ENCODE peak calls at places on chromosomes 7 and 10, in six cellular contexts. E, C, Y, O, Q and H are unnamed samples.

GRCh38 chr10:33073641-33074410 is 115.8 kb upstream of the ITGB1 start:
- DNase-seq in E (no peak), C (no peak), Y (no peak), O (no peak), Q (peak), H (no peak)

GRCh38 chr10:71080381-71081228 is 131.8 kb upstream of the UNC5B start:
- DNase-seq in E (no peak), C (no peak), Y (peak), O (no peak), Q (no peak), H (no peak)

GRCh38 chr7:131919920-131920709 is 363.7 kb upstream of the PODXL start:
- DNase-seq in E (no peak), C (no peak), Y (no peak), O (no peak), Q (no peak), H (no peak)

GRCh38 chr7:96992624-96993452 is 12.5 kb upstream of the DLX6 start:
- DNase-seq in E (no peak), C (no peak), Y (no peak), O (no peak), Q (no peak), H (no peak)

GRCh38 chr7:23184709-23185354 is 3.0 kb downstream of the NUP42 start:
- DNase-seq in E (no peak), C (peak), Y (no peak), O (peak), Q (peak), H (no peak)

GRCh38 chr7:54812747-54813146 is 53.7 kb upstream of the SEC61G start:
- DNase-seq in E (no peak), C (no peak), Y (no peak), O (no peak), Q (no peak), H (no peak)

GRCh38 chr10:86284355-86285105 is 82.1 kb downstream of the GRID1 start:
- DNase-seq in E (no peak), C (no peak), Y (peak), O (no peak), Q (no peak), H (no peak)

GRCh38 chr7:75920431-75921161 is 5.6 kb downstream of the POR start:
- DNase-seq in E (no peak), C (no peak), Y (no peak), O (no peak), Q (no peak), H (no peak)

GRCh38 chr7:117871401-117871777 is 1.9 kb downstream of the CTTNBP2 start:
- DNase-seq in E (no peak), C (no peak), Y (no peak), O (no peak), Q (no peak), H (no peak)

GRCh38 chr7:121505021-121505420 is 108.9 kb upstream of the FAM3C start:
- DNase-seq in E (no peak), C (no peak), Y (no peak), O (no peak), Q (peak), H (no peak)

GRCh38 chr7:87083865-87084519 is 24.5 kb upstream of the ELAPOR2 start:
- DNase-seq in E (no peak), C (no peak), Y (no peak), O (no peak), Q (peak), H (no peak)

GRCh38 chr10:108388716-108389115 is 1224.2 kb upstream of the SORCS1 start:
- DNase-seq in E (no peak), C (no peak), Y (no peak), O (no peak), Q (peak), H (no peak)

GRCh38 chr10:101843032-101843991 is at the start of gene KCNIP2:
- DNase-seq in E (no peak), C (no peak), Y (no peak), O (no peak), Q (no peak), H (no peak)

GRCh38 chr10:36114913-36115312 is 472.8 kb upstream of the FZD8 start:
- DNase-seq in E (no peak), C (no peak), Y (no peak), O (no peak), Q (peak), H (peak)

GRCh38 chr7:77651544-77652162 is 44.6 kb upstream of the RSBN1L start:
- DNase-seq in E (no peak), C (peak), Y (no peak), O (peak), Q (peak), H (no peak)

GRCh38 chr10:68543004-68543918 is 15.9 kb upstream of the SLC25A16 start:
- DNase-seq in E (no peak), C (peak), Y (no peak), O (no peak), Q (peak), H (no peak)

GRCh38 chr10:52252322-52252721 is 61.8 kb upstream of the DKK1 start:
- DNase-seq in E (no peak), C (no peak), Y (no peak), O (no peak), Q (no peak), H (no peak)

GRCh38 chr10:8279598-8279997 is 225.1 kb downstream of the GATA3 start:
- DNase-seq in E (no peak), C (no peak), Y (no peak), O (no peak), Q (no peak), H (peak)

GRCh38 chr10:107577226-107577625 is 412.7 kb upstream of the SORCS1 start:
- DNase-seq in E (no peak), C (no peak), Y (no peak), O (no peak), Q (no peak), H (no peak)

GRCh38 chr7:43785425-43785824 is 26.9 kb downstream of the BLVRA start:
- DNase-seq in E (no peak), C (no peak), Y (peak), O (no peak), Q (peak), H (no peak)

GRCh38 chr7:28382146-28382545 is 30.2 kb upstream of the CREB5 start:
- DNase-seq in E (no peak), C (no peak), Y (no peak), O (peak), Q (no peak), H (no peak)

GRCh38 chr7:133650487-133651292 is 397.8 kb downstream of the EXOC4 start:
- DNase-seq in E (no peak), C (no peak), Y (no peak), O (no peak), Q (peak), H (no peak)

GRCh38 chr7:15686209-15686956 is at the start of gene MEOX2:
- DNase-seq in E (no peak), C (no peak), Y (peak), O (no peak), Q (peak), H (no peak)

GRCh38 chr7:4745971-4746919 is 29.2 kb upstream of the AP5Z1 start:
- DNase-seq in E (no peak), C (no peak), Y (no peak), O (peak), Q (peak), H (no peak)

GRCh38 chr10:92690211-92691041 is 671 bp downstream of the HHEX start:
- DNase-seq in E (no peak), C (peak), Y (peak), O (no peak), Q (no peak), H (no peak)

GRCh38 chr7:37645276-37646040 is 38.1 kb upstream of the GPR141 start:
- DNase-seq in E (no peak), C (no peak), Y (no peak), O (peak), Q (no peak), H (no peak)

GRCh38 chr10:46293228-46293627 is 6.4 kb downstream of the ANTXRL start:
- DNase-seq in E (no peak), C (no peak), Y (peak), O (no peak), Q (no peak), H (no peak)

GRCh38 chr10:2882628-2883027 is 184.7 kb upstream of the PFKP start:
- DNase-seq in E (no peak), C (no peak), Y (no peak), O (no peak), Q (no peak), H (no peak)

GRCh38 chr10:91137822-91138221 is 82.6 kb upstream of the PCGF5 start:
- DNase-seq in E (no peak), C (no peak), Y (no peak), O (no peak), Q (no peak), H (no peak)

GRCh38 chr7:16847381-16847860 is 34.4 kb downstream of the AGR3 start:
- DNase-seq in E (no peak), C (no peak), Y (no peak), O (no peak), Q (peak), H (peak)

GRCh38 chr7:80128918-80129317 is 5.7 kb upstream of the GNAI1 start:
- DNase-seq in E (no peak), C (no peak), Y (no peak), O (no peak), Q (no peak), H (no peak)

GRCh38 chr10:132371641-132372081 is 25.3 kb upstream of the PWWP2B start:
- DNase-seq in E (peak), C (peak), Y (peak), O (no peak), Q (no peak), H (no peak)
- TF ChIP-seq CTCF in E (no peak), C (peak), Y (no peak), O (peak), Q (peak), H (peak)

GRCh38 chr10:72953687-72954086 is 919 bp downstream of the PLA2G12B start:
- DNase-seq in E (no peak), C (no peak), Y (no peak), O (no peak), Q (no peak), H (no peak)
- H3K4me3 ChIP-seq in E (no peak), C (no peak), Y (no peak), O (no peak), Q (no peak), H (no peak)

GRCh38 chr7:150415161-150416160 is 35.0 kb upstream of the GIMAP8 start:
- DNase-seq in E (no peak), C (no peak), Y (no peak), O (peak), Q (no peak), H (no peak)

GRCh38 chr7:150420987-150421674 is 29.3 kb upstream of the GIMAP8 start:
- DNase-seq in E (peak), C (peak), Y (peak), O (peak), Q (peak), H (peak)

GRCh38 chr7:150417239-150417638 is 33.2 kb upstream of the GIMAP8 start:
- DNase-seq in E (no peak), C (no peak), Y (no peak), O (no peak), Q (no peak), H (no peak)

GRCh38 chr7:150420242-150420641 is 30.2 kb upstream of the GIMAP8 start:
- DNase-seq in E (no peak), C (no peak), Y (no peak), O (no peak), Q (no peak), H (no peak)

GRCh38 chr7:150417863-150418262 is 32.6 kb upstream of the GIMAP8 start:
- DNase-seq in E (no peak), C (no peak), Y (no peak), O (no peak), Q (no peak), H (no peak)
- TF ChIP-seq CTCF in E (no peak), C (peak), Y (no peak), O (peak), Q (no peak), H (no peak)

GRCh38 chr7:155804431-155804831 is 7.8 kb downstream of the SHH start:
- DNase-seq in E (no peak), C (no peak), Y (no peak), O (no peak), Q (no peak), H (no peak)
- H3K4me3 ChIP-seq in E (peak), C (peak), Y (no peak), O (no peak), Q (no peak), H (no peak)

GRCh38 chr10:57593983-57594573 is 673.6 kb downstream of the IPMK start:
- DNase-seq in E (no peak), C (no peak), Y (no peak), O (no peak), Q (no peak), H (no peak)
- TF ChIP-seq CTCF in E (no peak), C (no peak), Y (no peak), O (no peak), Q (no peak), H (no peak)

DNA sequence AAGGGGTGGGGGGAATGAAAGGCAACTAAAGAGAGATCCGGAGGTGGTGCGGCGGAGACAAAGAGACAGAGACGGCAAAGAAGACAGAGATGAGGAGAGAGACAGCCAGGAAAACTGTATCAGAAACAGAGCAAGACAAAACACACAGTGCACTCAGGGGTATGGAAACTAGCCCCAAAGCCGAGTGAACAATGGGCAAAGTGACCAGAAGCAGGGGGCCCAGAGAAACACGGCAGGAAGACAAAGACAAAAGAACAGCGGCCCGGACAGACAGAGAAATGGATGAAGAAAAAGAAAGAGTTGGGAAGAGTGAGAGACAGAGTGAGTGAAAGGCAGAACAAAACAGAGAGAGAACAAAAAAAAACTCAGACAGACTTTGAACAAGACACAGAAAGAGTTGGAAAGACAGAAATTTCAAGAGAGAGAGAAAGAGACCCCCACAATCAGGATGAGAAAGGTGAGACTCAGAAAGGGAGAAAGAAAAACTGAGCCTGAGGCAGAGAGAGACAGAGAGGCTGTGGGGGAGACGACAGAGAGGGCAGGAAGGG is 60.6 kb upstream of the PAX2 start:
- DNase-seq in E (no peak), C (no peak), Y (no peak), O (no peak), Q (no peak), H (no peak)
- H3K4me3 ChIP-seq in E (no peak), C (no peak), Y (no peak), O (no peak), Q (no peak), H (no peak)

GRCh38 chr7:13278020-13278419 is 590.6 kb downstream of the ARL4A start:
- DNase-seq in E (no peak), C (no peak), Y (no peak), O (no peak), Q (no peak), H (no peak)

GRCh38 chr7:13276977-13277376 is 589.5 kb downstream of the ARL4A start:
- DNase-seq in E (no peak), C (peak), Y (no peak), O (no peak), Q (no peak), H (no peak)

GRCh38 chr7:13282377-13282980 is 595.0 kb downstream of the ARL4A start:
- DNase-seq in E (no peak), C (peak), Y (no peak), O (peak), Q (peak), H (no peak)

DNA sequence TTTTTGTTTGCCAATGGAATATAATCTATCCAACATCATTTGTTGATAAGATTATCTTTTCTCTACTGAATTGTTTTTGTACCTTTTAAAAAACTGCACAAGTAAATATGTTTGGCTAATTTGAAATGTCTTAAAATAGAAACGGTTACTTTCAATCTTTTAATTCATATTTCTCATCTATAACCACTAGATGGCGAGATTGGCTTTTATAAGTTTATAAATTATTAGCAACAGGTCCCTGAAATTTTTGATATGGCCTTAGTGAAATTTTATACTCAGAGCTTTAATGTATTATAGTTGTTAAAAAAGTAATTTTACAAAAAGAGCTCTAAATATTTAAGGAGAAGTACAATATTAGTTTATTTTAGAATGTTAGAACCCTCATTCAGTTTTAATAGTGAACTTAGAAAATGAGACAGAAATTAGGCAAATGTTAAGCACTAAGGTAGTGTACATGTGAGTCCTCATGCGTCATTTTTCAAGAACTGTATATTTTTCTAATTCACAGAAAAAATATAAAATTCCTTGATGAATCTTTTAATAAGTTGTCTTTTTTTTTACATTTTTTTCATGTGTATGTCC is 592.5 kb downstream of the ARL4A start:
- DNase-seq in E (no peak), C (peak), Y (no peak), O (peak), Q (peak), H (no peak)
- TF ChIP-seq CTCF in E (no peak), C (peak), Y (peak), O (peak), Q (peak), H (peak)

DNA sequence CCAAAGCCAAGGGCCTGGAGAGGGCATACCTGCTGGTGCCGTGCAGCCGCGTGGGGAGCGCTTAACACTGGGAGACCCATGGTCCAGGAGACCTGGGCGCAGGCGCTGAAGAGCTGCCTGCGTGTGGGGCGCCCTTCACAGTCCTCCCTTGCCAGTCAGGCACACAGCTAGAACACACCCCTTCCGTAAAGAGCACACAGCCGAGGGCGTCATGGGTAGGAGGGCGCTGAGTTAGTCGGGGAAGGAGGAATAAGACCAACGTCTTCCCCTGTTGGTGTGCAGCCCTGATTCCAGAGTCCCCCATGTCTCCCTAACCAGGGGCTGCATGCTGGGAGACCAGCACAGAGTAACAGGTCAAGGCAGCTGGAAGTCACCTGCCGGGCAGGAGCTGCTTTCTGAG is 273.9 kb downstream of the USP6NL start:
- DNase-seq in E (no peak), C (no peak), Y (no peak), O (no peak), Q (no peak), H (no peak)
- H3K4me3 ChIP-seq in E (no peak), C (no peak), Y (no peak), O (no peak), Q (no peak), H (no peak)